ENCODE peak calls at places on chromosomes 1 and 21, in seven cellular contexts. One of them, this sample, is unnamed.

GRCh38 chr21:45074818-45075605 is 632 bp downstream of the ADARB1 start:
- DNase-seq in RPMI7951: peak; percentile 14
- DNase-seq in lower leg skin: peak; percentile 87
- DNase-seq in substantia nigra: no peak
- DNase-seq in activated CD8-positive, alpha-beta memory T cell treated with anti-CD3 and anti-CD28 coated beads, Interleukin-2, amount 10 ng/mL, durations not matched to agents 7 days and 5 days: no peak
- DNase-seq in activated T-cell treated with anti-CD3 and anti-CD28 coated beads for 1 hour: peak; percentile 9
- DNase-seq in SW480: peak; percentile 51
- DNase-seq in this sample: no peak

GRCh38 chr1:241640867-241641542 is 836 bp upstream of the CHML start:
- DNase-seq in RPMI7951: no peak
- DNase-seq in lower leg skin: no peak
- DNase-seq in substantia nigra: no peak
- DNase-seq in activated CD8-positive, alpha-beta memory T cell treated with anti-CD3 and anti-CD28 coated beads, Interleukin-2, amount 10 ng/mL, durations not matched to agents 7 days and 5 days: no peak
- DNase-seq in activated T-cell treated with anti-CD3 and anti-CD28 coated beads for 1 hour: no peak
- DNase-seq in SW480: no peak
- DNase-seq in this sample: no peak

GRCh38 chr1:97190326-97190725 is 468.7 kb downstream of the PTBP2 start:
- DNase-seq in RPMI7951: peak; percentile 16
- DNase-seq in lower leg skin: no peak
- DNase-seq in substantia nigra: no peak
- DNase-seq in activated CD8-positive, alpha-beta memory T cell treated with anti-CD3 and anti-CD28 coated beads, Interleukin-2, amount 10 ng/mL, durations not matched to agents 7 days and 5 days: no peak
- DNase-seq in activated T-cell treated with anti-CD3 and anti-CD28 coated beads for 1 hour: no peak
- DNase-seq in SW480: no peak
- DNase-seq in this sample: no peak

GRCh38 chr1:91098299-91098901 is 76.6 kb upstream of the ZNF644 start:
- DNase-seq in RPMI7951: peak; percentile 74
- DNase-seq in lower leg skin: no peak
- DNase-seq in substantia nigra: no peak
- DNase-seq in activated CD8-positive, alpha-beta memory T cell treated with anti-CD3 and anti-CD28 coated beads, Interleukin-2, amount 10 ng/mL, durations not matched to agents 7 days and 5 days: no peak
- DNase-seq in activated T-cell treated with anti-CD3 and anti-CD28 coated beads for 1 hour: no peak
- DNase-seq in SW480: peak; percentile 42
- DNase-seq in this sample: no peak

GRCh38 chr1:94321662-94322061 is 84.3 kb upstream of the ARHGAP29 start:
- DNase-seq in RPMI7951: peak; percentile 84
- DNase-seq in lower leg skin: no peak
- DNase-seq in substantia nigra: no peak
- DNase-seq in activated CD8-positive, alpha-beta memory T cell treated with anti-CD3 and anti-CD28 coated beads, Interleukin-2, amount 10 ng/mL, durations not matched to agents 7 days and 5 days: no peak
- DNase-seq in activated T-cell treated with anti-CD3 and anti-CD28 coated beads for 1 hour: no peak
- DNase-seq in SW480: no peak
- DNase-seq in this sample: no peak

GRCh38 chr1:157412308-157412707 is 140.0 kb downstream of the FCRL5 start:
- DNase-seq in RPMI7951: no peak
- DNase-seq in lower leg skin: no peak
- DNase-seq in substantia nigra: no peak
- DNase-seq in activated CD8-positive, alpha-beta memory T cell treated with anti-CD3 and anti-CD28 coated beads, Interleukin-2, amount 10 ng/mL, durations not matched to agents 7 days and 5 days: no peak
- DNase-seq in activated T-cell treated with anti-CD3 and anti-CD28 coated beads for 1 hour: no peak
- DNase-seq in SW480: no peak
- DNase-seq in this sample: no peak

GRCh38 chr1:118986839-118987430 is 1.2 kb downstream of the TBX15 start:
- DNase-seq in RPMI7951: no peak
- DNase-seq in lower leg skin: no peak
- DNase-seq in substantia nigra: no peak
- DNase-seq in activated CD8-positive, alpha-beta memory T cell treated with anti-CD3 and anti-CD28 coated beads, Interleukin-2, amount 10 ng/mL, durations not matched to agents 7 days and 5 days: no peak
- DNase-seq in activated T-cell treated with anti-CD3 and anti-CD28 coated beads for 1 hour: no peak
- DNase-seq in SW480: no peak
- DNase-seq in this sample: no peak

GRCh38 chr1:98947071-98947470 is 57.6 kb downstream of the PLPPR5 start:
- DNase-seq in RPMI7951: no peak
- DNase-seq in lower leg skin: no peak
- DNase-seq in substantia nigra: no peak
- DNase-seq in activated CD8-positive, alpha-beta memory T cell treated with anti-CD3 and anti-CD28 coated beads, Interleukin-2, amount 10 ng/mL, durations not matched to agents 7 days and 5 days: no peak
- DNase-seq in activated T-cell treated with anti-CD3 and anti-CD28 coated beads for 1 hour: no peak
- DNase-seq in SW480: no peak
- DNase-seq in this sample: no peak

GRCh38 chr1:212504171-212504803 is 71.6 kb downstream of the NENF start:
- DNase-seq in RPMI7951: no peak
- DNase-seq in lower leg skin: no peak
- DNase-seq in substantia nigra: no peak
- DNase-seq in activated CD8-positive, alpha-beta memory T cell treated with anti-CD3 and anti-CD28 coated beads, Interleukin-2, amount 10 ng/mL, durations not matched to agents 7 days and 5 days: no peak
- DNase-seq in activated T-cell treated with anti-CD3 and anti-CD28 coated beads for 1 hour: no peak
- DNase-seq in SW480: no peak
- DNase-seq in this sample: no peak

GRCh38 chr1:154337253-154337894 is 12.0 kb downstream of the ATP8B2 start:
- DNase-seq in RPMI7951: no peak
- DNase-seq in lower leg skin: no peak
- DNase-seq in substantia nigra: no peak
- DNase-seq in activated CD8-positive, alpha-beta memory T cell treated with anti-CD3 and anti-CD28 coated beads, Interleukin-2, amount 10 ng/mL, durations not matched to agents 7 days and 5 days: peak; percentile 41
- DNase-seq in activated T-cell treated with anti-CD3 and anti-CD28 coated beads for 1 hour: no peak
- DNase-seq in SW480: no peak
- DNase-seq in this sample: no peak

GRCh38 chr1:20199410-20199809 is 13.1 kb upstream of the PLA2G2C start:
- DNase-seq in RPMI7951: no peak
- DNase-seq in lower leg skin: no peak
- DNase-seq in substantia nigra: no peak
- DNase-seq in activated CD8-positive, alpha-beta memory T cell treated with anti-CD3 and anti-CD28 coated beads, Interleukin-2, amount 10 ng/mL, durations not matched to agents 7 days and 5 days: no peak
- DNase-seq in activated T-cell treated with anti-CD3 and anti-CD28 coated beads for 1 hour: no peak
- DNase-seq in SW480: no peak
- DNase-seq in this sample: no peak

GRCh38 chr1:1171551-1172340 is 1.9 kb upstream of the TTLL10 start:
- DNase-seq in RPMI7951: no peak
- DNase-seq in lower leg skin: no peak
- DNase-seq in substantia nigra: no peak
- DNase-seq in activated CD8-positive, alpha-beta memory T cell treated with anti-CD3 and anti-CD28 coated beads, Interleukin-2, amount 10 ng/mL, durations not matched to agents 7 days and 5 days: no peak
- DNase-seq in activated T-cell treated with anti-CD3 and anti-CD28 coated beads for 1 hour: no peak
- DNase-seq in SW480: no peak
- DNase-seq in this sample: peak; percentile 85

GRCh38 chr1:17924578-17924977 is 169.4 kb downstream of the ACTL8 start:
- DNase-seq in RPMI7951: no peak
- DNase-seq in lower leg skin: no peak
- DNase-seq in substantia nigra: no peak
- DNase-seq in activated CD8-positive, alpha-beta memory T cell treated with anti-CD3 and anti-CD28 coated beads, Interleukin-2, amount 10 ng/mL, durations not matched to agents 7 days and 5 days: no peak
- DNase-seq in activated T-cell treated with anti-CD3 and anti-CD28 coated beads for 1 hour: no peak
- DNase-seq in SW480: no peak
- DNase-seq in this sample: no peak

GRCh38 chr1:119422631-119423030 is 7.7 kb downstream of the HSD3B2 start:
- DNase-seq in RPMI7951: no peak
- DNase-seq in lower leg skin: no peak
- DNase-seq in substantia nigra: no peak
- DNase-seq in activated CD8-positive, alpha-beta memory T cell treated with anti-CD3 and anti-CD28 coated beads, Interleukin-2, amount 10 ng/mL, durations not matched to agents 7 days and 5 days: no peak
- DNase-seq in activated T-cell treated with anti-CD3 and anti-CD28 coated beads for 1 hour: no peak
- DNase-seq in SW480: no peak
- DNase-seq in this sample: no peak

GRCh38 chr1:209805875-209806760 is at the start of gene IRF6:
- DNase-seq in RPMI7951: peak; percentile 71
- DNase-seq in lower leg skin: peak; percentile 96
- DNase-seq in substantia nigra: no peak
- DNase-seq in activated CD8-positive, alpha-beta memory T cell treated with anti-CD3 and anti-CD28 coated beads, Interleukin-2, amount 10 ng/mL, durations not matched to agents 7 days and 5 days: peak; percentile 89
- DNase-seq in activated T-cell treated with anti-CD3 and anti-CD28 coated beads for 1 hour: peak; percentile 60
- DNase-seq in SW480: peak; percentile 92
- DNase-seq in this sample: no peak

GRCh38 chr21:42668620-42669019 is 15.2 kb downstream of the PDE9A start:
- DNase-seq in RPMI7951: no peak
- DNase-seq in lower leg skin: no peak
- DNase-seq in substantia nigra: no peak
- DNase-seq in activated CD8-positive, alpha-beta memory T cell treated with anti-CD3 and anti-CD28 coated beads, Interleukin-2, amount 10 ng/mL, durations not matched to agents 7 days and 5 days: no peak
- DNase-seq in activated T-cell treated with anti-CD3 and anti-CD28 coated beads for 1 hour: no peak
- DNase-seq in SW480: no peak
- DNase-seq in this sample: no peak

GRCh38 chr1:175338447-175339135 is 146.0 kb upstream of the KIAA0040 start:
- DNase-seq in RPMI7951: no peak
- DNase-seq in lower leg skin: no peak
- DNase-seq in substantia nigra: no peak
- DNase-seq in activated CD8-positive, alpha-beta memory T cell treated with anti-CD3 and anti-CD28 coated beads, Interleukin-2, amount 10 ng/mL, durations not matched to agents 7 days and 5 days: peak; percentile 68
- DNase-seq in activated T-cell treated with anti-CD3 and anti-CD28 coated beads for 1 hour: peak; percentile 50
- DNase-seq in SW480: peak; percentile 17
- DNase-seq in this sample: no peak

GRCh38 chr1:171142451-171143121 is 42.5 kb upstream of the FMO2 start:
- DNase-seq in RPMI7951: peak; percentile 75
- DNase-seq in lower leg skin: no peak
- DNase-seq in substantia nigra: no peak
- DNase-seq in activated CD8-positive, alpha-beta memory T cell treated with anti-CD3 and anti-CD28 coated beads, Interleukin-2, amount 10 ng/mL, durations not matched to agents 7 days and 5 days: no peak
- DNase-seq in activated T-cell treated with anti-CD3 and anti-CD28 coated beads for 1 hour: no peak
- DNase-seq in SW480: no peak
- DNase-seq in this sample: no peak

GRCh38 chr21:27372381-27372780 is 405.5 kb upstream of the ADAMTS5 start:
- DNase-seq in RPMI7951: no peak
- DNase-seq in lower leg skin: no peak
- DNase-seq in substantia nigra: no peak
- DNase-seq in activated CD8-positive, alpha-beta memory T cell treated with anti-CD3 and anti-CD28 coated beads, Interleukin-2, amount 10 ng/mL, durations not matched to agents 7 days and 5 days: no peak
- DNase-seq in activated T-cell treated with anti-CD3 and anti-CD28 coated beads for 1 hour: no peak
- DNase-seq in SW480: no peak
- DNase-seq in this sample: no peak

GRCh38 chr1:223273511-223273910 is 90.5 kb downstream of the SUSD4 start:
- DNase-seq in RPMI7951: no peak
- DNase-seq in lower leg skin: no peak
- DNase-seq in substantia nigra: no peak
- DNase-seq in activated CD8-positive, alpha-beta memory T cell treated with anti-CD3 and anti-CD28 coated beads, Interleukin-2, amount 10 ng/mL, durations not matched to agents 7 days and 5 days: no peak
- DNase-seq in activated T-cell treated with anti-CD3 and anti-CD28 coated beads for 1 hour: no peak
- DNase-seq in SW480: no peak
- DNase-seq in this sample: no peak

GRCh38 chr1:212650228-212650627 is 41.7 kb downstream of the ATF3 start:
- DNase-seq in RPMI7951: no peak
- DNase-seq in lower leg skin: no peak
- DNase-seq in substantia nigra: no peak
- DNase-seq in activated CD8-positive, alpha-beta memory T cell treated with anti-CD3 and anti-CD28 coated beads, Interleukin-2, amount 10 ng/mL, durations not matched to agents 7 days and 5 days: no peak
- DNase-seq in activated T-cell treated with anti-CD3 and anti-CD28 coated beads for 1 hour: no peak
- DNase-seq in SW480: no peak
- DNase-seq in this sample: no peak

GRCh38 chr1:32728413-32729077 is 26.0 kb upstream of the SYNC start:
- DNase-seq in RPMI7951: no peak
- DNase-seq in lower leg skin: no peak
- DNase-seq in substantia nigra: no peak
- DNase-seq in activated CD8-positive, alpha-beta memory T cell treated with anti-CD3 and anti-CD28 coated beads, Interleukin-2, amount 10 ng/mL, durations not matched to agents 7 days and 5 days: no peak
- DNase-seq in activated T-cell treated with anti-CD3 and anti-CD28 coated beads for 1 hour: no peak
- DNase-seq in SW480: no peak
- DNase-seq in this sample: no peak

This sample was measured in chondrocyte.